ENCODE peak calls at places on chromosome 21, in nine cellular contexts. O is upper lobe of left lung, Q is heart right ventricle, Y is lower lobe of right lung, H is left lung, E is pancreas, W is heart left ventricle, C is aorta, P is gastrocnemius medialis. M is an unnamed sample.

GRCh38 chr21:31909153-31909771 is 36.4 kb downstream of the HUNK start:
- ATAC-seq in W (no peak), Q (no peak), E (peak; percentile 58), O (no peak), P (no peak), Y (no peak), H (no peak), C (no peak), M (no peak)

GRCh38 chr21:36630485-36631206 is 68.3 kb upstream of the SIM2 start:
- ATAC-seq in Q (no peak), E (peak; percentile 77), Y (peak; percentile 79), C (no peak), O (no peak), H (peak; percentile 81), W (peak; percentile 37), P (no peak), M (no peak)

GRCh38 chr21:16310191-16310590 is 580.4 kb downstream of the USP25 start:
- ATAC-seq in C (no peak), Y (no peak), Q (no peak), P (peak; percentile 18), O (no peak), E (no peak), W (no peak), H (no peak), M (no peak)

GRCh38 chr21:36204980-36205379 is 48.4 kb downstream of the DOP1B start:
- ATAC-seq in W (peak; percentile 69), C (no peak), O (no peak), P (peak; percentile 57), H (no peak), E (no peak), Q (peak; percentile 39), Y (no peak), M (no peak)

GRCh38 chr21:26495283-26495849 is 77.7 kb downstream of the CYYR1 start:
- ATAC-seq in C (no peak), O (no peak), E (no peak), Y (no peak), W (no peak), H (no peak), P (no peak), Q (no peak), M (no peak)

GRCh38 chr21:41168391-41169257 is 664 bp downstream of the BACE2 start:
- ATAC-seq in C (peak; percentile 49), E (peak; percentile 13), O (no peak), W (peak; percentile 43), H (peak; percentile 36), P (peak; percentile 17), Y (peak; percentile 34), Q (peak; percentile 40), M (peak; percentile 37)

GRCh38 chr21:25556087-25556486 is 51.2 kb downstream of the MRPL39 start:
- ATAC-seq in H (no peak), P (no peak), O (no peak), Q (no peak), Y (no peak), W (no peak), E (no peak), C (no peak), M (no peak)

GRCh38 chr21:18153063-18153462 is 91.6 kb upstream of the CHODL start:
- ATAC-seq in O (no peak), Q (no peak), E (no peak), P (no peak), Y (no peak), W (peak; percentile 34), C (no peak), H (no peak), M (no peak)

GRCh38 chr21:19853709-19854575 is 1144.3 kb upstream of the NCAM2 start:
- ATAC-seq in P (no peak), C (no peak), Y (peak; percentile 33), O (peak; percentile 19), H (peak; percentile 82), Q (no peak), E (no peak), W (no peak), M (no peak)

GRCh38 chr21:46029201-46029924 is 47.8 kb downstream of the COL6A1 start:
- ATAC-seq in W (peak; percentile 43), H (peak; percentile 31), P (no peak), Y (peak; percentile 46), C (peak; percentile 6), E (no peak), O (peak; percentile 67), Q (peak; percentile 38), M (peak; percentile 39)

GRCh38 chr21:40043423-40043822 is 176.2 kb downstream of the PCP4 start:
- ATAC-seq in E (no peak), H (peak; percentile 78), W (peak; percentile 52), Q (no peak), P (no peak), C (no peak), O (no peak), Y (peak; percentile 67), M (no peak)

GRCh38 chr21:46555225-46555617 is 49.7 kb downstream of the S100B start:
- ATAC-seq in W (peak; percentile 52), P (no peak), H (no peak), E (no peak), C (no peak), O (no peak), Q (peak; percentile 32), Y (no peak), M (no peak)

GRCh38 chr21:16644690-16645089 is 868.2 kb upstream of the CXADR start:
- ATAC-seq in Y (no peak), Q (no peak), P (no peak), O (no peak), W (no peak), H (no peak), C (no peak), E (no peak), M (peak; percentile 28)

GRCh38 chr21:15204887-15205286 is 140.1 kb upstream of the NRIP1 start:
- ATAC-seq in Y (no peak), P (no peak), W (peak; percentile 96), H (no peak), E (no peak), O (no peak), Q (peak; percentile 92), C (no peak), M (no peak)

GRCh38 chr21:26060335-26061115 is 110.0 kb downstream of the APP start:
- ATAC-seq in Q (peak; percentile 25), C (peak; percentile 45), P (no peak), E (peak; percentile 13), H (no peak), O (no peak), W (peak; percentile 23), Y (no peak), M (no peak)

GRCh38 chr21:29347274-29347681 is 48.6 kb downstream of the BACH1 start:
- ATAC-seq in C (peak; percentile 5), E (peak; percentile 6), O (no peak), W (peak; percentile 7), P (no peak), Y (peak; percentile 6), Q (no peak), H (peak; percentile 1), M (no peak)
- H3K4me1 ChIP-seq in C (peaks cover 5% of the 10 kb centered on the region), E (peaks cover 14% of the 10 kb centered on the region), O (peaks cover 49% of the 10 kb centered on the region), W (peaks cover 47% of the 10 kb centered on the region), P (peaks cover 37% of the 10 kb centered on the region), Y (peaks cover 70% of the 10 kb centered on the region), Q (peaks cover 16% of the 10 kb centered on the region), H (peaks cover 63% of the 10 kb centered on the region), M (peaks cover 13% of the 10 kb centered on the region)

DNA sequence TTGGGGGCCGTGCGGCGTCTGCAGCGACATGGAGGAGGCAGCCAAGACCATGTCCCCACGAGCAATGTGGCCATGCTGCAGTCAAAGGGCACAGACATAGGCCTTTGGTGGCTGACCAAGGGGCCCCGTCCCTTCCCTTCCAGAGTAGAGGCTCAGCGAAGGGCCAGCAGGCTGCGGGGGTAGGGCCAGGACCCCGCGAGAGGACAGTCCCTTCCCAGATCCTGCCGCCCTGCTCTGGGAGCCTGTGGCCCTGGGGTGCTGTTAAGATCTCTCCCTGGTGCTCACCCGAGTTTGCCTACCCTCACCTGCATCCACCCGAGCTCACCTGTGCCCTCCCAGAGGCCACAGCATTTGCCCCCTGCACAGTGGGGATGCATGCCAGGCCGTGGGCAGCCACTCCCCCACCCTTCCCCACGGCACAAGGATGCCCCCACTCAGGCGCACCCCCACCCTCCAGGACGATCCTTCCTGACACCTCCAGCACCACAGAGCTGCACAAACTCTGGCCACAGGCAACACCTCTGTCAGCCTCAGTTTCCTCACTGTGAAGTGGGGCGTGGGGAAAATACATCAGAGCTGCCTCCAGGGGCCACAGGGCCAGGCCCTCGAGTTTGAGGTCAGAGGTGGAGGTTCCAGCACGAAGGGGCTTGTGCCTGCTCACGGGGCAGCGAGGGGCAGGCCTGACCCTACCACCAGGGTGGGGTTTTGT is 15.5 kb downstream of the ITGB2 start:
- ATAC-seq in O (no peak), W (no peak), C (no peak), Q (no peak), P (no peak), H (no peak), Y (no peak), E (no peak), M (no peak)
- H3K4me1 ChIP-seq in O (peaks cover 13% of the 10 kb centered on the region), W (no peaks in the 10 kb centered on the region), C (no peaks in the 10 kb centered on the region), Q (peaks cover 5% of the 10 kb centered on the region), P (no peaks in the 10 kb centered on the region), H (peaks cover 73% of the 10 kb centered on the region), Y (peaks cover 47% of the 10 kb centered on the region), E (peaks cover 4% of the 10 kb centered on the region), M (no peaks in the 10 kb centered on the region)

GRCh38 chr21:38807987-38808386 is 2.3 kb downstream of the ETS2 start:
- ATAC-seq in Q (no peak), C (no peak), E (no peak), W (no peak), H (no peak), P (no peak), O (no peak), Y (no peak), M (no peak)

GRCh38 chr21:38806153-38806941 is 618 bp downstream of the ETS2 start:
- ATAC-seq in Q (no peak), C (peak; percentile 6), Y (peak; percentile 4), O (no peak), P (peak; percentile 4), W (no peak), H (peak; percentile 1), E (peak; percentile 2), M (peak; percentile 17)

GRCh38 chr21:38806942-38807284 is 1.2 kb downstream of the ETS2 start:
- ATAC-seq in Q (no peak), C (no peak), W (no peak), Y (no peak), E (no peak), O (no peak), H (no peak), P (no peak), M (no peak)

GRCh38 chr21:38809170-38809878 is 3.6 kb downstream of the ETS2 start:
- ATAC-seq in C (no peak), Q (peak; percentile 14), H (no peak), W (peak; percentile 17), E (no peak), Y (no peak), O (no peak), P (no peak), M (no peak)

DNA sequence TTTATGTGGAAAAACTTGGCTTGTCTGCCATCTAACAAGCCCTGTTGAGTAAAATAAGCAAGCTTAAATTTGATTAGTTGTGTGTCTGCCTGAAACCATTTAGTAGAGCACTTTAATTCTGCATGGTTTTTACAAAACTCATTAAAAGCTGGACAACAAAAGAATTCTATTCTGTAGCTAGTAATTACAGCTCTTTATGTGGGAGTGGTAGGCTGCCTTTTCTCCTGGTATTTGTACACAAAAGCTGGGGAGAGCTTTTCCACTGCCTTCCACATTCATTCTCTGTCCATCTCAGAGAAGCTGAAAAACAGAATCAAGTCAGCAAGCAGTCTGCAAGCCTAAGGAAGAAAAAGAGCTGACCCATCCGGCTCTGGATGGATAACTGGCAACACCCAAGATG is 1.8 kb downstream of the ETS2 start:
- ATAC-seq in H (no peak), W (no peak), P (no peak), O (no peak), Q (no peak), C (no peak), E (no peak), Y (no peak), M (no peak)
- H3K4me1 ChIP-seq in H (peaks cover 67% of the 10 kb centered on the region), W (peaks cover 45% of the 10 kb centered on the region), P (peaks cover 32% of the 10 kb centered on the region), O (peaks cover 33% of the 10 kb centered on the region), Q (peaks cover 33% of the 10 kb centered on the region), C (peaks cover 2% of the 10 kb centered on the region), E (no peaks in the 10 kb centered on the region), Y (peaks cover 66% of the 10 kb centered on the region), M (no peaks in the 10 kb centered on the region)

GRCh38 chr21:44260791-44261190 is 906 bp downstream of the DNMT3L start:
- ATAC-seq in C (no peak), W (no peak), H (no peak), Q (no peak), O (no peak), E (no peak), Y (no peak), P (no peak), M (no peak)
- H3K4me1 ChIP-seq in C (no peaks in the 10 kb centered on the region), W (no peaks in the 10 kb centered on the region), H (no peaks in the 10 kb centered on the region), Q (no peaks in the 10 kb centered on the region), O (no peaks in the 10 kb centered on the region), E (no peaks in the 10 kb centered on the region), Y (no peaks in the 10 kb centered on the region), P (no peaks in the 10 kb centered on the region), M (no peaks in the 10 kb centered on the region)

M was measured in gastroesophageal sphincter.